ENCODE peak calls at places on chromosomes 13 and 19, in eight cellular contexts. I is activated naive CD8-positive, alpha-beta T cell treated with anti-CD3 and anti-CD28 coated beads, Interleukin-2, amount 50 U/mL, for 24 hours; F is activated CD4-positive, alpha-beta T cell treated with anti-CD3 and anti-CD28 coated beads for 24 hours; X is stimulated activated CD4-positive, alpha-beta T cell treated with anti-CD3 and anti-CD28 coated beads, TNF-alpha, amount 100 ng/mL, for 1 hour; O is AG08396; W is NCI-H1694 treated with DMSO at 0.1 percent for 48 hours; Z is GM04504; U is stimulated activated CD8-positive, alpha-beta memory T cell treated with anti-CD3 and anti-CD28 coated beads, Interleukin-12 subunit alpha, Interleukin-12 subunit beta, amount 100 ng/mL, for 4 hours. J is an unnamed sample.
A peak's percentile ranks its signal among the peaks of the same experiment; 100 is the strongest.

GRCh38 chr19:2376784-2377519 is 16.9 kb downstream of the TMPRSS9 start:
- DNase-seq in U (no peak), X (no peak), W (no peak), I (no peak), Z (no peak), F (no peak), O (no peak), J (no peak)

GRCh38 chr19:3351702-3352447 is 14.5 kb upstream of the NFIC start:
- DNase-seq in X (no peak), F (no peak), Z (no peak), U (no peak), W (no peak), I (no peak), O (no peak), J (no peak)

GRCh38 chr19:1482361-1483066 is 3.5 kb upstream of the C19orf25 start:
- DNase-seq in Z (no peak), O (peak; percentile 12), X (no peak), I (no peak), U (no peak), W (no peak), F (no peak), J (no peak)

GRCh38 chr13:49097374-49097773 is 121.7 kb downstream of the FNDC3A start:
- DNase-seq in W (no peak), I (no peak), U (no peak), F (no peak), O (no peak), Z (no peak), X (no peak), J (no peak)

GRCh38 chr19:48135411-48135810 is 24.8 kb upstream of the PLA2G4C start:
- DNase-seq in Z (no peak), W (no peak), X (no peak), F (peak; percentile 6), U (no peak), O (peak; percentile 33), I (peak; percentile 22), J (peak; percentile 42)

GRCh38 chr13:59690857-59691500 is 472.7 kb downstream of the DIAPH3 start:
- DNase-seq in U (no peak), F (no peak), Z (no peak), W (no peak), O (no peak), I (no peak), X (no peak), J (no peak)

GRCh38 chr13:106873810-106874209 is 305.9 kb upstream of the ARGLU1 start:
- DNase-seq in U (no peak), O (no peak), Z (no peak), W (no peak), X (no peak), I (no peak), F (no peak), J (no peak)

GRCh38 chr19:51676566-51677083 is 16.5 kb upstream of the SPACA6 start:
- DNase-seq in O (no peak), W (no peak), I (no peak), F (no peak), U (no peak), X (no peak), Z (no peak), J (peak; percentile 87)

GRCh38 chr13:53136554-53136953 is 107.9 kb downstream of the OLFM4 start:
- DNase-seq in F (no peak), W (no peak), Z (no peak), I (no peak), X (no peak), O (no peak), U (no peak), J (no peak)

GRCh38 chr19:3661284-3662238 is 35.0 kb upstream of the CACTIN start:
- DNase-seq in O (no peak), U (no peak), Z (no peak), W (no peak), F (no peak), X (no peak), I (no peak), J (no peak)

GRCh38 chr19:11363881-11364280 is 8.6 kb downstream of the PLPPR2 start:
- DNase-seq in I (no peak), W (no peak), Z (no peak), X (no peak), F (no peak), O (no peak), U (no peak), J (no peak)

GRCh38 chr19:49009828-49010227 is 7.1 kb downstream of the LHB start:
- DNase-seq in F (no peak), X (no peak), W (no peak), Z (no peak), O (no peak), U (no peak), I (no peak), J (no peak)

GRCh38 chr13:114109646-114110045 is 22.8 kb downstream of the RASA3 start:
- DNase-seq in U (no peak), O (no peak), X (no peak), W (no peak), F (no peak), Z (no peak), I (peak; percentile 61), J (peak; percentile 70)

GRCh38 chr19:48230555-48231129 is 25.1 kb downstream of the CARD8 start:
- DNase-seq in Z (no peak), F (no peak), O (no peak), X (no peak), U (no peak), I (peak; percentile 30), W (no peak), J (peak; percentile 75)

J was measured in activated CD8-positive, alpha-beta T cell treated with anti-CD3 and anti-CD28 coated beads for 36 hours.